ENCODE peak calls at places on chromosomes 6 and 20, in eight cellular contexts. One of them, this sample, is unnamed.

GRCh38 chr20:45020236-45020886 is 54.0 kb downstream of the STK4 start:
- DNase-seq in ovary: no peak
- DNase-seq in choroid plexus epithelial cell: peak
- DNase-seq in cardiac muscle cell: peak
- DNase-seq in neural progenitor cell: no peak
- DNase-seq in pancreas: no peak
- DNase-seq in sigmoid colon: no peak
- DNase-seq in endothelial cell of umbilical vein: no peak
- DNase-seq in this sample: no peak

GRCh38 chr6:90401933-90402830 is 105.5 kb upstream of the BACH2 start:
- DNase-seq in sigmoid colon: no peak
- DNase-seq in endothelial cell of umbilical vein: no peak
- DNase-seq in pancreas: no peak
- DNase-seq in choroid plexus epithelial cell: no peak
- DNase-seq in neural progenitor cell: no peak
- DNase-seq in ovary: no peak
- DNase-seq in cardiac muscle cell: no peak
- DNase-seq in this sample: no peak

GRCh38 chr6:44297063-44298038 is 15.8 kb downstream of the AARS2 start:
- DNase-seq in ovary: peak
- DNase-seq in sigmoid colon: no peak
- DNase-seq in endothelial cell of umbilical vein: peak
- DNase-seq in choroid plexus epithelial cell: peak
- DNase-seq in neural progenitor cell: peak
- DNase-seq in pancreas: peak
- DNase-seq in cardiac muscle cell: peak
- DNase-seq in this sample: no peak

GRCh38 chr6:169255643-169256042 is 2.0 kb upstream of the THBS2 start:
- DNase-seq in cardiac muscle cell: no peak
- DNase-seq in endothelial cell of umbilical vein: no peak
- DNase-seq in ovary: no peak
- DNase-seq in sigmoid colon: no peak
- DNase-seq in choroid plexus epithelial cell: no peak
- DNase-seq in pancreas: no peak
- DNase-seq in neural progenitor cell: no peak
- DNase-seq in this sample: no peak

GRCh38 chr6:139834232-139834631 is 459.8 kb upstream of the CITED2 start:
- DNase-seq in sigmoid colon: no peak
- DNase-seq in ovary: no peak
- DNase-seq in endothelial cell of umbilical vein: no peak
- DNase-seq in choroid plexus epithelial cell: no peak
- DNase-seq in neural progenitor cell: no peak
- DNase-seq in pancreas: no peak
- DNase-seq in cardiac muscle cell: no peak
- DNase-seq in this sample: no peak

GRCh38 chr6:26311385-26312095 is 53.5 kb upstream of the BTN3A2 start:
- DNase-seq in sigmoid colon: no peak
- DNase-seq in cardiac muscle cell: peak
- DNase-seq in pancreas: no peak
- DNase-seq in choroid plexus epithelial cell: peak
- DNase-seq in ovary: peak
- DNase-seq in endothelial cell of umbilical vein: peak
- DNase-seq in neural progenitor cell: peak
- DNase-seq in this sample: no peak

GRCh38 chr6:95802978-95803377 is 212.8 kb upstream of the FUT9 start:
- DNase-seq in ovary: no peak
- DNase-seq in sigmoid colon: no peak
- DNase-seq in neural progenitor cell: peak
- DNase-seq in choroid plexus epithelial cell: no peak
- DNase-seq in pancreas: no peak
- DNase-seq in endothelial cell of umbilical vein: no peak
- DNase-seq in cardiac muscle cell: no peak
- DNase-seq in this sample: no peak

GRCh38 chr20:24048014-24048611 is 59.5 kb upstream of the GGTLC1 start:
- DNase-seq in ovary: no peak
- DNase-seq in neural progenitor cell: no peak
- DNase-seq in sigmoid colon: no peak
- DNase-seq in choroid plexus epithelial cell: no peak
- DNase-seq in endothelial cell of umbilical vein: no peak
- DNase-seq in cardiac muscle cell: no peak
- DNase-seq in pancreas: no peak
- DNase-seq in this sample: no peak

GRCh38 chr6:169886631-169887227 is 135.3 kb downstream of the ERMARD start:
- DNase-seq in endothelial cell of umbilical vein: no peak
- DNase-seq in sigmoid colon: no peak
- DNase-seq in choroid plexus epithelial cell: no peak
- DNase-seq in ovary: no peak
- DNase-seq in pancreas: peak
- DNase-seq in cardiac muscle cell: no peak
- DNase-seq in neural progenitor cell: peak
- DNase-seq in this sample: no peak

GRCh38 chr6:164243949-164244348 is 829.4 kb downstream of the QKI start:
- DNase-seq in endothelial cell of umbilical vein: no peak
- DNase-seq in sigmoid colon: no peak
- DNase-seq in choroid plexus epithelial cell: no peak
- DNase-seq in cardiac muscle cell: no peak
- DNase-seq in pancreas: no peak
- DNase-seq in ovary: no peak
- DNase-seq in neural progenitor cell: no peak
- DNase-seq in this sample: no peak

GRCh38 chr6:6913346-6913745 is 194.4 kb upstream of the RREB1 start:
- DNase-seq in neural progenitor cell: no peak
- DNase-seq in pancreas: no peak
- DNase-seq in endothelial cell of umbilical vein: no peak
- DNase-seq in cardiac muscle cell: no peak
- DNase-seq in ovary: no peak
- DNase-seq in choroid plexus epithelial cell: no peak
- DNase-seq in sigmoid colon: no peak
- DNase-seq in this sample: no peak

GRCh38 chr6:11702796-11703130 is 75.8 kb downstream of the ADTRP start:
- DNase-seq in pancreas: no peak
- DNase-seq in choroid plexus epithelial cell: no peak
- DNase-seq in ovary: no peak
- DNase-seq in endothelial cell of umbilical vein: no peak
- DNase-seq in sigmoid colon: no peak
- DNase-seq in neural progenitor cell: no peak
- DNase-seq in cardiac muscle cell: no peak
- DNase-seq in this sample: no peak

GRCh38 chr20:45462711-45463110 is 6.8 kb upstream of the WFDC2 start:
- DNase-seq in endothelial cell of umbilical vein: no peak
- DNase-seq in pancreas: no peak
- DNase-seq in choroid plexus epithelial cell: no peak
- DNase-seq in cardiac muscle cell: no peak
- DNase-seq in sigmoid colon: no peak
- DNase-seq in neural progenitor cell: no peak
- DNase-seq in ovary: no peak
- DNase-seq in this sample: no peak

GRCh38 chr6:18405477-18406293 is 18.5 kb downstream of the RNF144B start:
- DNase-seq in pancreas: no peak
- DNase-seq in cardiac muscle cell: peak
- DNase-seq in choroid plexus epithelial cell: peak
- DNase-seq in endothelial cell of umbilical vein: peak
- DNase-seq in ovary: no peak
- DNase-seq in neural progenitor cell: no peak
- DNase-seq in sigmoid colon: no peak
- DNase-seq in this sample: no peak

GRCh38 chr6:22497299-22497698 is 72.1 kb upstream of the HDGFL1 start:
- DNase-seq in sigmoid colon: no peak
- DNase-seq in ovary: no peak
- DNase-seq in neural progenitor cell: no peak
- DNase-seq in pancreas: no peak
- DNase-seq in endothelial cell of umbilical vein: no peak
- DNase-seq in cardiac muscle cell: no peak
- DNase-seq in choroid plexus epithelial cell: no peak
- DNase-seq in this sample: no peak

GRCh38 chr6:140744648-140745320 is 1370.3 kb upstream of the CITED2 start:
- DNase-seq in choroid plexus epithelial cell: peak
- DNase-seq in ovary: no peak
- DNase-seq in pancreas: no peak
- DNase-seq in endothelial cell of umbilical vein: no peak
- DNase-seq in cardiac muscle cell: peak
- DNase-seq in sigmoid colon: no peak
- DNase-seq in neural progenitor cell: no peak
- DNase-seq in this sample: no peak

GRCh38 chr20:21513181-21513663 is 642 bp downstream of the NKX2-2 start:
- DNase-seq in neural progenitor cell: peak
- DNase-seq in choroid plexus epithelial cell: no peak
- DNase-seq in cardiac muscle cell: no peak
- DNase-seq in pancreas: no peak
- DNase-seq in ovary: no peak
- DNase-seq in endothelial cell of umbilical vein: no peak
- DNase-seq in sigmoid colon: no peak
- DNase-seq in this sample: no peak
- H3K4me3 ChIP-seq in neural progenitor cell: no peak
- H3K4me3 ChIP-seq in choroid plexus epithelial cell: no peak
- H3K4me3 ChIP-seq in cardiac muscle cell: no peak
- H3K4me3 ChIP-seq in pancreas: no peak
- H3K4me3 ChIP-seq in ovary: no peak
- H3K4me3 ChIP-seq in endothelial cell of umbilical vein: no peak
- H3K4me3 ChIP-seq in sigmoid colon: peak
- H3K4me3 ChIP-seq in this sample: peak

GRCh38 chr20:62881662-62882395 is 20.2 kb upstream of the TCFL5 start:
- DNase-seq in pancreas: no peak
- DNase-seq in ovary: no peak
- DNase-seq in endothelial cell of umbilical vein: no peak
- DNase-seq in choroid plexus epithelial cell: no peak
- DNase-seq in neural progenitor cell: no peak
- DNase-seq in cardiac muscle cell: no peak
- DNase-seq in sigmoid colon: no peak
- DNase-seq in this sample: no peak

GRCh38 chr20:62880147-62880934 is 18.7 kb upstream of the TCFL5 start:
- DNase-seq in sigmoid colon: no peak
- DNase-seq in pancreas: no peak
- DNase-seq in neural progenitor cell: no peak
- DNase-seq in ovary: no peak
- DNase-seq in endothelial cell of umbilical vein: no peak
- DNase-seq in choroid plexus epithelial cell: no peak
- DNase-seq in cardiac muscle cell: no peak
- DNase-seq in this sample: no peak

GRCh38 chr20:62882426-62882825 is 20.8 kb upstream of the TCFL5 start:
- DNase-seq in choroid plexus epithelial cell: no peak
- DNase-seq in ovary: no peak
- DNase-seq in pancreas: no peak
- DNase-seq in endothelial cell of umbilical vein: no peak
- DNase-seq in sigmoid colon: no peak
- DNase-seq in cardiac muscle cell: no peak
- DNase-seq in neural progenitor cell: no peak
- DNase-seq in this sample: no peak

GRCh38 chr20:62879275-62880146 is 17.9 kb upstream of the TCFL5 start:
- DNase-seq in ovary: no peak
- DNase-seq in endothelial cell of umbilical vein: no peak
- DNase-seq in choroid plexus epithelial cell: no peak
- DNase-seq in pancreas: no peak
- DNase-seq in neural progenitor cell: no peak
- DNase-seq in sigmoid colon: no peak
- DNase-seq in cardiac muscle cell: no peak
- DNase-seq in this sample: no peak

DNA sequence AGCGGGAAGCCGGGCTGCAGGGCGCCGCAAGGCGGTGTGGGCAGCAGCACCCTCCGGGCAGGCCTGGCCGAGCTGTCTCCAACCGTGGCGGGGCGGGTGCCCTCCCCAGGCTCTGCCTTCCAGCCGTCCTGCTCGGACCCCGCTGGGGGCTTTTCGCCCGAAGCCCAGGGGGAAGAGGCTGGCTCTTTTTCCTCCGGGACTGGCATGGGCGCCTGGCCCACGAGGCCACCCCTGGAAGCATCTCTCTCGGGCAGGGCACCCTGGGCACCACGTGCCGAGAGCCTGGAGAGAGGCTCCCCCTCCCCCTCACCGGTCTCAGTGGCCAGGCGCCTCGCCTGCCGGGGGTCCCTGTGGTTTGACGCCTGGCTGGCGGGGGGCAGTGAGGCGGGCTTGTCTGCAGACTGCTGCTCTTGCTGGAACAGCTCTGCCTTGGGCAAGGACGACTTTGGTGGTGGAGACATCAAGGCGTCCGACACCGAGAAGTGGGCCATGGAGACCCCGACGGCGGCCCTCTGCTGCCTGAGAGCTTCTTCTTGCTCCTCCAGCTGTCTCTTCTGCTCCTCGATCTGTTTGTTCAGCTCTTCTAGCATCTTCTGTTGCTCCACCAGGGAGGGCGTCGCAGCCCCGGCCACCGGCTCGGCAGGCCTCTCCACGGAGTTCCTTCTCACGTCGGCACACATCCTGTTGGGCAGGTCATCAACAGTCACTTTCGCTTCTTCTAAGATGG is 19.5 kb upstream of the TCFL5 start:
- DNase-seq in ovary: no peak
- DNase-seq in endothelial cell of umbilical vein: no peak
- DNase-seq in choroid plexus epithelial cell: no peak
- DNase-seq in sigmoid colon: no peak
- DNase-seq in neural progenitor cell: no peak
- DNase-seq in pancreas: no peak
- DNase-seq in cardiac muscle cell: no peak
- DNase-seq in this sample: no peak
- H3K4me3 ChIP-seq in ovary: no peak
- H3K4me3 ChIP-seq in endothelial cell of umbilical vein: no peak
- H3K4me3 ChIP-seq in choroid plexus epithelial cell: no peak
- H3K4me3 ChIP-seq in sigmoid colon: no peak
- H3K4me3 ChIP-seq in neural progenitor cell: no peak
- H3K4me3 ChIP-seq in pancreas: no peak
- H3K4me3 ChIP-seq in cardiac muscle cell: no peak
- H3K4me3 ChIP-seq in this sample: no peak

GRCh38 chr6:48658910-48659309 is 547.9 kb upstream of the PTCHD4 start:
- DNase-seq in choroid plexus epithelial cell: no peak
- DNase-seq in neural progenitor cell: no peak
- DNase-seq in pancreas: no peak
- DNase-seq in endothelial cell of umbilical vein: no peak
- DNase-seq in cardiac muscle cell: no peak
- DNase-seq in ovary: no peak
- DNase-seq in sigmoid colon: no peak
- DNase-seq in this sample: no peak
- H3K4me3 ChIP-seq in choroid plexus epithelial cell: no peak
- H3K4me3 ChIP-seq in neural progenitor cell: no peak
- H3K4me3 ChIP-seq in pancreas: no peak
- H3K4me3 ChIP-seq in endothelial cell of umbilical vein: no peak
- H3K4me3 ChIP-seq in cardiac muscle cell: no peak
- H3K4me3 ChIP-seq in ovary: no peak
- H3K4me3 ChIP-seq in sigmoid colon: no peak
- H3K4me3 ChIP-seq in this sample: no peak

GRCh38 chr20:60314727-60315126 is 356.5 kb downstream of the CDH26 start:
- DNase-seq in neural progenitor cell: no peak
- DNase-seq in endothelial cell of umbilical vein: no peak
- DNase-seq in pancreas: no peak
- DNase-seq in choroid plexus epithelial cell: no peak
- DNase-seq in cardiac muscle cell: no peak
- DNase-seq in sigmoid colon: no peak
- DNase-seq in ovary: no peak
- DNase-seq in this sample: no peak

GRCh38 chr20:60310551-60310950 is 352.3 kb downstream of the CDH26 start:
- DNase-seq in endothelial cell of umbilical vein: no peak
- DNase-seq in pancreas: no peak
- DNase-seq in cardiac muscle cell: no peak
- DNase-seq in choroid plexus epithelial cell: no peak
- DNase-seq in neural progenitor cell: no peak
- DNase-seq in sigmoid colon: no peak
- DNase-seq in ovary: no peak
- DNase-seq in this sample: no peak

GRCh38 chr20:60316759-60317158 is 358.5 kb downstream of the CDH26 start:
- DNase-seq in neural progenitor cell: no peak
- DNase-seq in sigmoid colon: no peak
- DNase-seq in endothelial cell of umbilical vein: no peak
- DNase-seq in cardiac muscle cell: no peak
- DNase-seq in choroid plexus epithelial cell: no peak
- DNase-seq in ovary: no peak
- DNase-seq in pancreas: no peak
- DNase-seq in this sample: no peak

GRCh38 chr20:60313609-60314008 is 355.4 kb downstream of the CDH26 start:
- DNase-seq in cardiac muscle cell: no peak
- DNase-seq in endothelial cell of umbilical vein: no peak
- DNase-seq in pancreas: no peak
- DNase-seq in neural progenitor cell: no peak
- DNase-seq in choroid plexus epithelial cell: no peak
- DNase-seq in ovary: no peak
- DNase-seq in sigmoid colon: no peak
- DNase-seq in this sample: no peak
- H3K4me3 ChIP-seq in cardiac muscle cell: no peak
- H3K4me3 ChIP-seq in endothelial cell of umbilical vein: no peak
- H3K4me3 ChIP-seq in pancreas: no peak
- H3K4me3 ChIP-seq in neural progenitor cell: no peak
- H3K4me3 ChIP-seq in choroid plexus epithelial cell: no peak
- H3K4me3 ChIP-seq in ovary: no peak
- H3K4me3 ChIP-seq in sigmoid colon: no peak
- H3K4me3 ChIP-seq in this sample: no peak